ENCODE peak calls at places on chromosomes 3 and 15, in five cellular contexts. Q is BE2C, A is progenitor cell of endocrine pancreas, N is fibroblast of mammary gland, J is right atrium auricular region. E is an unnamed sample.
A peak's percentile ranks its signal among the peaks of the same experiment; 100 is the strongest.

GRCh38 chr15:87528873-87529272 is 727.7 kb downstream of the NTRK3 start:
- DNase-seq in Q (no peak), A (no peak), N (no peak), J (no peak), E (no peak)

GRCh38 chr3:111714305-111714704 is 119.2 kb upstream of the ZBED2 start:
- DNase-seq in Q (no peak), A (no peak), N (peak; percentile 40), J (no peak), E (no peak)

GRCh38 chr3:15331606-15332404 is 581 bp downstream of the SH3BP5 start:
- DNase-seq in Q (peak; percentile 13), A (no peak), N (peak; percentile 56), J (peak; percentile 77), E (peak; percentile 86)

GRCh38 chr15:82177291-82178010 is 85.1 kb downstream of the EFL1 start:
- DNase-seq in Q (no peak), A (no peak), N (peak; percentile 82), J (no peak), E (no peak)

GRCh38 chr3:185713015-185713414 is 111.8 kb downstream of the IGF2BP2 start:
- DNase-seq in Q (no peak), A (no peak), N (no peak), J (no peak), E (no peak)

GRCh38 chr3:58535531-58536500 is 1.2 kb downstream of the ACOX2 start:
- DNase-seq in Q (no peak), A (no peak), N (peak; percentile 37), J (peak; percentile 59), E (no peak)

GRCh38 chr15:44243146-44243545 is 45.4 kb upstream of the GOLM2 start:
- DNase-seq in Q (peak; percentile 13), A (no peak), N (no peak), J (no peak), E (no peak)

GRCh38 chr3:184378650-184379374 is 805 bp upstream of the THPO start:
- DNase-seq in Q (no peak), A (no peak), N (no peak), J (no peak), E (no peak)

GRCh38 chr3:122859021-122859805 is 64.3 kb downstream of the SLC49A4 start:
- DNase-seq in Q (no peak), A (no peak), N (no peak), J (no peak), E (no peak)

GRCh38 chr15:42359990-42360389 is 689 bp downstream of the CAPN3 start:
- DNase-seq in Q (no peak), A (no peak), N (no peak), J (no peak), E (no peak)

GRCh38 chr3:140717915-140718314 is 40.1 kb downstream of the TRIM42 start:
- DNase-seq in Q (no peak), A (no peak), N (peak; percentile 78), J (no peak), E (peak; percentile 13)

GRCh38 chr15:88491158-88491557 is 23.6 kb downstream of the MRPS11 start:
- DNase-seq in Q (peak; percentile 29), A (no peak), N (no peak), J (no peak), E (no peak)

GRCh38 chr3:8239718-8240698 is 261.6 kb upstream of the LMCD1 start:
- DNase-seq in Q (peak; percentile 44), A (peak; percentile 12), N (peak; percentile 66), J (no peak), E (no peak)

GRCh38 chr3:4401441-4401840 is 65.6 kb downstream of the SUMF1 start:
- DNase-seq in Q (no peak), A (no peak), N (peak; percentile 64), J (no peak), E (no peak)

GRCh38 chr3:134049676-134050075 is 20.0 kb upstream of the SLCO2A1 start:
- DNase-seq in Q (no peak), A (no peak), N (no peak), J (no peak), E (no peak)

GRCh38 chr3:185423178-185423577 is 60.2 kb downstream of the MAP3K13 start:
- DNase-seq in Q (peak; percentile 16), A (no peak), N (peak; percentile 32), J (no peak), E (no peak)

GRCh38 chr15:81293728-81294500 is 30.0 kb downstream of the STARD5 start:
- DNase-seq in Q (no peak), A (no peak), N (no peak), J (no peak), E (no peak)

GRCh38 chr15:27101982-27102381 is 131.0 kb downstream of the GABRG3 start:
- DNase-seq in Q (no peak), A (no peak), N (no peak), J (no peak), E (no peak)

GRCh38 chr15:100926258-100926657 is 7.1 kb downstream of the LRRK1 start:
- DNase-seq in Q (no peak), A (no peak), N (no peak), J (no peak), E (peak; percentile 51)
- TF ChIP-seq CTCF in Q (peak; percentile 25), A (no peak), N (peak; percentile 11), J (no peak), E (no peak)

GRCh38 chr3:52150860-52151259 is 3.4 kb downstream of the POC1A start:
- DNase-seq in Q (no peak), A (no peak), N (no peak), J (no peak), E (no peak)

GRCh38 chr3:52150357-52150756 is 3.9 kb downstream of the POC1A start:
- DNase-seq in Q (no peak), A (no peak), N (no peak), J (no peak), E (no peak)

GRCh38 chr3:52155912-52156311 is 1.7 kb upstream of the POC1A start:
- DNase-seq in Q (no peak), A (no peak), N (no peak), J (no peak), E (no peak)

GRCh38 chr3:52153389-52154096 is 680 bp downstream of the POC1A start:
- DNase-seq in Q (no peak), A (no peak), N (peak; percentile 8), J (no peak), E (no peak)

DNA sequence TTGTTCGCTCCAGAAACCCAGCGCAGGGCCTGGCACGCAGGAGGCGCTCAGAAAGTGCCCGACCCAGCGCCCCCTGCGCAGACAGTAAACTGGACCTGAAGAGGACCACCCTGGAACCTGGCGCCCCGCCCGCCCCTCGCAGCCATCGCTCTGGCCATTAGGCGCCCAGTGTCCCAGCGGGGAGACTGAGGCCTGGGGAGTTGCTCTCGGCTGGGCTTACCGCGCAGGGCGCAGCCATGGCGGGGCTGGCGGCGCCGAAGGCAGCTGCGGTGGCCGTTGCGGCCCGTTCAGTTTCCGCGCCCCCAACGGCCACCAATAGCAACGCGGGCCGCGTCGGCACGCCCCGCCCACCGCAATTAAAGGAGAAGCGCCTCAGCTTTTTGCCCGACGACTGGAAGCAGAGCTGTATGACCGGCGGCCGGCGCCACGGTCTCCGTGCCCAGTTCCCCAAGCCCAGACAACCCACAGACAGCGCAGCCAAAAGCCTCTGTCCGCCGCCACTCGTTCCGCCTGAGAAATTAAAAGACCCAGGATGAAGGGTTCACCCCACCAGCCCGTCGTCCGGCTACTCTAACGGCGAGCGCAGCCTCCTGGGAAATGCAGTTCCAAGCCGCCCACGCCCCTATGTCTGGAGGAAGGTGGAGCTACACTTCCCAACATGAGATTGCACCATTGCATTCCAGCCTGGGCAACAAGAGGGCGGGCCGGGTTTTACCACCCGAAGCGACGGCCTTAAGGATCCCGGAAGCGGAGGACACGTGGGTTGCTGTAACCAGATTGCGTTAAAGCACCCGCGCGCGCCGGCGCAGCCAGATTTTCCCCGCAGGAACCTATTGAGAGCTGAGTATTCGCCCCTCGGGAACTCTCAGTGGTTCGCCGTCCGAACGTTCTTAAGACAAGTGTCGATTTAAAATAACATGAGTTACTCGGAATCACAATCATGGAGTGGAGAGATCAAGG is at the start of gene POC1A:
- DNase-seq in Q (peak; percentile 91), A (peak; percentile 81), N (peak; percentile 96), J (peak; percentile 99), E (peak; percentile 98)
- TF ChIP-seq CTCF in Q (no peak), A (no peak), N (no peak), J (peak; percentile 17), E (no peak)

DNA sequence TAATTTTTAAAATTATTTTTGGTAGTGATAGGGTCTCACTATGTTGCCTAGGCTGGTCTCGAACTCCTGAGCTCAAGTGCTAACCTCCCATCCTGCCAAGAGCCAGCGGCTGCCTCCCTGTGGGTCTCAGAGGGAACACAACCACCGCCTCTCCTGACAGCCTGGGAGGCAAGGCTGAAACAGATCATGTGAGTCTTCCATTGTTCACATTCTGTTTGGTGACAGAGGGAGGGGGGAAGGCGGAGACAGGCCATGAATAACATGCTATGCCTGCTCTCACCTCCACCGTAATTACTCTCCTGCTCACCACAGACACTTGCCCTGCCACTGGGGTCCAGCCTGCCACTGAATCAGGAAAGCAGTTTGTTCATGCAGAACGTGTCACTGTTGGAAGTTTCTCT is 78.3 kb upstream of the RASGRF1 start:
- DNase-seq in Q (peak; percentile 75), A (peak; percentile 35), N (no peak), J (peak; percentile 59), E (peak; percentile 70)
- TF ChIP-seq CTCF in Q (peak; percentile 57), A (peak; percentile 45), N (no peak), J (no peak), E (peak; percentile 31)

GRCh38 chr15:71784719-71785118 is 25.6 kb upstream of the NR2E3 start:
- DNase-seq in Q (peak; percentile 64), A (no peak), N (no peak), J (no peak), E (peak; percentile 83)
- TF ChIP-seq CTCF in Q (peak; percentile 68), A (peak; percentile 25), N (peak; percentile 28), J (no peak), E (peak; percentile 40)

GRCh38 chr3:12946134-12946533 is 104.8 kb upstream of the RPL32 start:
- DNase-seq in Q (no peak), A (no peak), N (no peak), J (no peak), E (no peak)

GRCh38 chr3:12948371-12948770 is 107.0 kb upstream of the RPL32 start:
- DNase-seq in Q (no peak), A (no peak), N (peak; percentile 62), J (no peak), E (no peak)

GRCh38 chr3:12947504-12948369 is 106.4 kb upstream of the RPL32 start:
- DNase-seq in Q (no peak), A (no peak), N (peak; percentile 64), J (no peak), E (no peak)

GRCh38 chr3:12946661-12947316 is 105.4 kb upstream of the RPL32 start:
- DNase-seq in Q (no peak), A (no peak), N (no peak), J (no peak), E (no peak)

GRCh38 chr3:12948891-12949711 is 107.7 kb upstream of the RPL32 start:
- DNase-seq in Q (peak; percentile 33), A (no peak), N (peak; percentile 49), J (no peak), E (no peak)
- TF ChIP-seq CTCF in Q (no peak), A (no peak), N (no peak), J (no peak), E (no peak)

DNA sequence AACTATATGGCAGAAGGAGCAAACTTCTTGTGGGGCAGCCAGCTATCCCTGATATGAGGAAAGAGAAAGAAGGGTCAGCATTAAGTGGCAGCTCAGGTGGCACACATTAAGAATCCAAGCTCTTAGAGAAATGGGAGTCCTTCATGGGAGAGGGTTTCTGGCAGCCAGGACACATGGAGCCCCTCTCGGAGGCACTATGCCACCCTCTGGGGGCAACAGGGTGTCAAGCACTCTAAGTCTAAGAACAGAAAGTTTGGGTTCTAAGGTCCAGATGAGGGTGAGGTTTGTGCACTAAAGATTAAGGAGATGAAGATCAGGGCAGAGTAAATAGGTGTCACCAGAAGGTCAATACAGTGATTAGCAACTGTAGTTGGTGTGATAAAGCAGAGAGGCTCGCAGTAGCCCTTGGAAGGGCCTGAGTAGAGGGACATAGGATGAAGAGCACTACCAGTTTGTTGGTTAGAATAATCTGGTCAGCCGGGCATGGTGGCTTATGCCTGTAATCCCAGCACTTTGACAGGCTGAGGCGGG is 89.3 kb downstream of the ST6GAL1 start:
- DNase-seq in Q (no peak), A (no peak), N (no peak), J (peak; percentile 36), E (peak; percentile 46)
- TF ChIP-seq CTCF in Q (peak; percentile 35), A (peak; percentile 16), N (no peak), J (no peak), E (peak; percentile 22)

E was measured in osteocyte.